ENCODE peak calls at places on chromosomes 3 and 15, in four cellular contexts. I is midbrain, M is astrocyte of the hippocampus, R is esophagus squamous epithelium. L is an unnamed sample.

GRCh38 chr3:64443553-64444331 is 218.5 kb upstream of the PRICKLE2 start:
- DNase-seq in I (no peak), M (no peak), R (no peak), L (no peak)

GRCh38 chr15:88657326-88658069 is 18.7 kb downstream of the ISG20 start:
- DNase-seq in M (peak), R (no peak), I (peak), L (no peak)

GRCh38 chr3:11498646-11499045 is 145.1 kb downstream of the VGLL4 start:
- DNase-seq in R (no peak), M (peak), I (no peak), L (no peak)

GRCh38 chr3:79954756-79955155 is 187.0 kb upstream of the ROBO1 start:
- DNase-seq in I (no peak), R (no peak), M (no peak), L (no peak)

GRCh38 chr15:51405646-51406194 is 64.3 kb downstream of the GLDN start:
- DNase-seq in R (no peak), I (peak), M (peak), L (no peak)

GRCh38 chr3:87167634-87168456 is 59.3 kb upstream of the CHMP2B start:
- DNase-seq in R (no peak), I (peak), M (peak), L (peak)

GRCh38 chr3:128481438-128481942 is 11.5 kb downstream of the GATA2 start:
- DNase-seq in M (no peak), R (no peak), I (no peak), L (no peak)

GRCh38 chr3:185687479-185687878 is 101.4 kb downstream of the SENP2 start:
- DNase-seq in I (no peak), M (peak), R (no peak), L (no peak)

GRCh38 chr3:44814751-44815150 is 47.0 kb upstream of the TMEM42 start:
- DNase-seq in M (no peak), I (no peak), R (no peak), L (no peak)

GRCh38 chr3:8608791-8609171 is 35.8 kb downstream of the SSUH2 start:
- DNase-seq in I (no peak), R (no peak), M (no peak), L (no peak)

GRCh38 chr3:143977326-143978262 is 6.0 kb downstream of the DIPK2A start:
- DNase-seq in I (peak), R (no peak), M (peak), L (peak)

GRCh38 chr3:57683286-57683685 is 9.6 kb downstream of the DENND6A start:
- DNase-seq in R (no peak), I (no peak), M (no peak), L (no peak)

GRCh38 chr3:23654571-23654970 is 151.2 kb upstream of the UBE2E1 start:
- DNase-seq in M (no peak), R (no peak), I (no peak), L (no peak)

GRCh38 chr15:73924258-73924921 is 1.9 kb upstream of the LOXL1 start:
- DNase-seq in R (no peak), I (peak), M (peak), L (no peak)

GRCh38 chr15:101784644-101785043 is 18.7 kb upstream of the OR4F6 start:
- DNase-seq in I (no peak), R (no peak), M (no peak), L (no peak)

GRCh38 chr3:9080165-9080564 is 116.9 kb upstream of the RAD18 start:
- DNase-seq in M (no peak), R (no peak), I (no peak), L (no peak)

GRCh38 chr3:137768021-137768360 is 3.9 kb downstream of the SOX14 start:
- DNase-seq in I (no peak), M (no peak), R (no peak), L (no peak)

GRCh38 chr3:42256135-42256819 is 9.7 kb downstream of the CCK start:
- DNase-seq in I (no peak), R (no peak), M (peak), L (no peak)

GRCh38 chr15:57902155-57902554 is 163.4 kb downstream of the ALDH1A2 start:
- DNase-seq in I (no peak), R (no peak), M (no peak), L (no peak)

GRCh38 chr15:80695911-80696651 is 971 bp downstream of the ABHD17C start:
- DNase-seq in R (no peak), I (peak), M (peak), L (no peak)

GRCh38 chr3:15859507-15860013 is 61.8 kb upstream of the ANKRD28 start:
- DNase-seq in M (peak), I (peak), R (peak), L (peak)

GRCh38 chr3:65030014-65030627 is 342.3 kb upstream of the ADAMTS9 start:
- DNase-seq in R (no peak), I (no peak), M (no peak), L (no peak)

GRCh38 chr3:27717200-27717852 is 4.8 kb downstream of the EOMES start:
- DNase-seq in M (no peak), R (no peak), I (no peak), L (no peak)

GRCh38 chr3:30535515-30535914 is 70.9 kb upstream of the TGFBR2 start:
- DNase-seq in R (no peak), M (no peak), I (no peak), L (no peak)

GRCh38 chr3:138206196-138206595 is 19.1 kb downstream of the ARMC8 start:
- DNase-seq in I (no peak), M (no peak), R (no peak), L (no peak)

GRCh38 chr3:48065035-48065434 is 48.8 kb upstream of the MAP4 start:
- DNase-seq in I (no peak), R (no peak), M (no peak), L (no peak)

GRCh38 chr15:45429974-45430792 is 51.8 kb upstream of the GATM start:
- DNase-seq in R (no peak), I (peak), M (peak), L (peak)

GRCh38 chr3:126446301-126446700 is 29.4 kb downstream of the ZXDC start:
- DNase-seq in M (no peak), I (no peak), R (no peak), L (no peak)

GRCh38 chr15:62920569-62921502 is 121.7 kb upstream of the TPM1 start:
- DNase-seq in M (peak), I (no peak), R (no peak), L (no peak)

GRCh38 chr3:194139085-194139976 is 3.4 kb downstream of the HES1 start:
- DNase-seq in R (no peak), I (no peak), M (peak), L (no peak)

GRCh38 chr3:157101470-157101869 is 58.5 kb downstream of the CCNL1 start:
- DNase-seq in I (no peak), M (no peak), R (no peak), L (no peak)

GRCh38 chr3:163587342-163587741 is 1491.0 kb downstream of the SI start:
- DNase-seq in R (no peak), I (no peak), M (no peak), L (no peak)

GRCh38 chr3:134060561-134061385 is 31.0 kb upstream of the SLCO2A1 start:
- DNase-seq in M (no peak), I (no peak), R (no peak), L (no peak)

GRCh38 chr3:28042707-28043106 is 198.7 kb upstream of the CMC1 start:
- DNase-seq in I (no peak), M (no peak), R (no peak), L (no peak)

GRCh38 chr3:193852901-193853300 is 259.9 kb downstream of the OPA1 start:
- DNase-seq in M (peak), I (no peak), R (no peak), L (no peak)

GRCh38 chr3:31692714-31693113 is 160.0 kb downstream of the STT3B start:
- DNase-seq in R (no peak), I (no peak), M (no peak), L (no peak)